ENCODE peak calls at places on chromosomes 7 and 10, in ten cellular contexts. One of them, this sample, is unnamed.

GRCh38 chr10:95906675-95907453 is 911 bp upstream of the CC2D2B start:
- DNase-seq in prostate gland: peak; percentile 49
- DNase-seq in stomach: peak; percentile 51
- DNase-seq in HCT116: peak; percentile 18
- DNase-seq in GM12891: peak; percentile 25
- DNase-seq in esophagus muscularis mucosa: no peak
- DNase-seq in sigmoid colon: peak; percentile 73
- DNase-seq in endothelial cell of umbilical vein: peak; percentile 78
- DNase-seq in suprapubic skin: peak; percentile 61
- DNase-seq in GM12878: peak; percentile 25
- DNase-seq in this sample: peak; percentile 76

GRCh38 chr7:2774280-2774679 is 69.8 kb downstream of the GNA12 start:
- DNase-seq in GM12891: no peak
- DNase-seq in endothelial cell of umbilical vein: no peak
- DNase-seq in GM12878: no peak
- DNase-seq in prostate gland: no peak
- DNase-seq in suprapubic skin: no peak
- DNase-seq in esophagus muscularis mucosa: no peak
- DNase-seq in stomach: no peak
- DNase-seq in HCT116: no peak
- DNase-seq in sigmoid colon: no peak
- DNase-seq in this sample: no peak

GRCh38 chr10:22740180-22740579 is 25.8 kb upstream of the PIP4K2A start:
- DNase-seq in sigmoid colon: no peak
- DNase-seq in GM12891: no peak
- DNase-seq in suprapubic skin: no peak
- DNase-seq in prostate gland: no peak
- DNase-seq in esophagus muscularis mucosa: no peak
- DNase-seq in endothelial cell of umbilical vein: no peak
- DNase-seq in stomach: no peak
- DNase-seq in HCT116: no peak
- DNase-seq in GM12878: no peak
- DNase-seq in this sample: no peak

GRCh38 chr7:55119571-55119970 is 100.8 kb downstream of the EGFR start:
- DNase-seq in GM12878: no peak
- DNase-seq in stomach: no peak
- DNase-seq in sigmoid colon: no peak
- DNase-seq in endothelial cell of umbilical vein: no peak
- DNase-seq in GM12891: no peak
- DNase-seq in HCT116: no peak
- DNase-seq in esophagus muscularis mucosa: peak; percentile 83
- DNase-seq in suprapubic skin: no peak
- DNase-seq in prostate gland: no peak
- DNase-seq in this sample: no peak

GRCh38 chr10:34615770-34616169 is 199.3 kb downstream of the PARD3 start:
- DNase-seq in GM12878: no peak
- DNase-seq in HCT116: no peak
- DNase-seq in suprapubic skin: no peak
- DNase-seq in GM12891: no peak
- DNase-seq in sigmoid colon: no peak
- DNase-seq in endothelial cell of umbilical vein: no peak
- DNase-seq in esophagus muscularis mucosa: no peak
- DNase-seq in stomach: no peak
- DNase-seq in prostate gland: no peak
- DNase-seq in this sample: no peak

GRCh38 chr7:100476903-100477870 is 1.8 kb downstream of the TSC22D4 start:
- DNase-seq in GM12878: no peak
- DNase-seq in stomach: no peak
- DNase-seq in esophagus muscularis mucosa: no peak
- DNase-seq in HCT116: no peak
- DNase-seq in suprapubic skin: no peak
- DNase-seq in sigmoid colon: no peak
- DNase-seq in endothelial cell of umbilical vein: peak; percentile 35
- DNase-seq in prostate gland: no peak
- DNase-seq in GM12891: no peak
- DNase-seq in this sample: peak; percentile 88

GRCh38 chr10:79393221-79393923 is 46.1 kb downstream of the PPIF start:
- DNase-seq in GM12878: no peak
- DNase-seq in sigmoid colon: peak; percentile 57
- DNase-seq in prostate gland: no peak
- DNase-seq in endothelial cell of umbilical vein: no peak
- DNase-seq in suprapubic skin: peak; percentile 44
- DNase-seq in HCT116: no peak
- DNase-seq in esophagus muscularis mucosa: no peak
- DNase-seq in stomach: no peak
- DNase-seq in GM12891: no peak
- DNase-seq in this sample: peak; percentile 62

GRCh38 chr7:99379043-99379577 is 4.6 kb downstream of the ARPC1B start:
- DNase-seq in prostate gland: no peak
- DNase-seq in esophagus muscularis mucosa: peak; percentile 93
- DNase-seq in HCT116: no peak
- DNase-seq in GM12878: peak; percentile 68
- DNase-seq in GM12891: no peak
- DNase-seq in endothelial cell of umbilical vein: peak; percentile 97
- DNase-seq in sigmoid colon: peak; percentile 90
- DNase-seq in suprapubic skin: peak; percentile 86
- DNase-seq in stomach: peak; percentile 46
- DNase-seq in this sample: peak; percentile 83

GRCh38 chr10:103691267-103691666 is 164.1 kb downstream of the SH3PXD2A start:
- DNase-seq in HCT116: no peak
- DNase-seq in suprapubic skin: no peak
- DNase-seq in sigmoid colon: no peak
- DNase-seq in endothelial cell of umbilical vein: no peak
- DNase-seq in stomach: no peak
- DNase-seq in GM12878: no peak
- DNase-seq in esophagus muscularis mucosa: no peak
- DNase-seq in prostate gland: no peak
- DNase-seq in GM12891: no peak
- DNase-seq in this sample: no peak

GRCh38 chr7:138886501-138886917 is 88.5 kb upstream of the ATP6V0A4 start:
- DNase-seq in suprapubic skin: no peak
- DNase-seq in GM12891: peak; percentile 37
- DNase-seq in sigmoid colon: no peak
- DNase-seq in HCT116: peak; percentile 56
- DNase-seq in GM12878: peak; percentile 42
- DNase-seq in stomach: no peak
- DNase-seq in esophagus muscularis mucosa: no peak
- DNase-seq in prostate gland: peak; percentile 33
- DNase-seq in endothelial cell of umbilical vein: peak; percentile 84
- DNase-seq in this sample: no peak

GRCh38 chr10:103277713-103278299 is 868 bp downstream of the INA start:
- DNase-seq in GM12891: no peak
- DNase-seq in stomach: no peak
- DNase-seq in HCT116: no peak
- DNase-seq in sigmoid colon: no peak
- DNase-seq in esophagus muscularis mucosa: no peak
- DNase-seq in GM12878: no peak
- DNase-seq in endothelial cell of umbilical vein: no peak
- DNase-seq in prostate gland: no peak
- DNase-seq in suprapubic skin: no peak
- DNase-seq in this sample: no peak

GRCh38 chr7:32893722-32894121 is 2.2 kb upstream of the KBTBD2 start:
- DNase-seq in GM12878: no peak
- DNase-seq in sigmoid colon: no peak
- DNase-seq in esophagus muscularis mucosa: no peak
- DNase-seq in endothelial cell of umbilical vein: no peak
- DNase-seq in GM12891: no peak
- DNase-seq in stomach: no peak
- DNase-seq in prostate gland: no peak
- DNase-seq in HCT116: no peak
- DNase-seq in suprapubic skin: no peak
- DNase-seq in this sample: no peak

GRCh38 chr7:32891046-32891799 is at the start of gene KBTBD2:
- DNase-seq in prostate gland: peak; percentile 76
- DNase-seq in HCT116: peak; percentile 68
- DNase-seq in GM12891: peak; percentile 60
- DNase-seq in sigmoid colon: peak; percentile 92
- DNase-seq in stomach: peak; percentile 82
- DNase-seq in endothelial cell of umbilical vein: peak; percentile 93
- DNase-seq in suprapubic skin: peak; percentile 91
- DNase-seq in GM12878: no peak
- DNase-seq in esophagus muscularis mucosa: peak; percentile 92
- DNase-seq in this sample: peak; percentile 98

GRCh38 chr7:32891800-32892520 is 400 bp upstream of the KBTBD2 start:
- DNase-seq in endothelial cell of umbilical vein: peak; percentile 96
- DNase-seq in stomach: peak; percentile 95
- DNase-seq in prostate gland: peak; percentile 96
- DNase-seq in GM12891: peak; percentile 71
- DNase-seq in sigmoid colon: peak; percentile 98
- DNase-seq in GM12878: peak; percentile 84
- DNase-seq in HCT116: peak; percentile 84
- DNase-seq in esophagus muscularis mucosa: peak; percentile 99
- DNase-seq in suprapubic skin: peak; percentile 99
- DNase-seq in this sample: peak; percentile 99

GRCh38 chr7:32893225-32893560 is 1.6 kb upstream of the KBTBD2 start:
- DNase-seq in stomach: no peak
- DNase-seq in GM12878: no peak
- DNase-seq in sigmoid colon: no peak
- DNase-seq in GM12891: no peak
- DNase-seq in suprapubic skin: no peak
- DNase-seq in endothelial cell of umbilical vein: no peak
- DNase-seq in HCT116: no peak
- DNase-seq in prostate gland: no peak
- DNase-seq in esophagus muscularis mucosa: no peak
- DNase-seq in this sample: no peak

DNA sequence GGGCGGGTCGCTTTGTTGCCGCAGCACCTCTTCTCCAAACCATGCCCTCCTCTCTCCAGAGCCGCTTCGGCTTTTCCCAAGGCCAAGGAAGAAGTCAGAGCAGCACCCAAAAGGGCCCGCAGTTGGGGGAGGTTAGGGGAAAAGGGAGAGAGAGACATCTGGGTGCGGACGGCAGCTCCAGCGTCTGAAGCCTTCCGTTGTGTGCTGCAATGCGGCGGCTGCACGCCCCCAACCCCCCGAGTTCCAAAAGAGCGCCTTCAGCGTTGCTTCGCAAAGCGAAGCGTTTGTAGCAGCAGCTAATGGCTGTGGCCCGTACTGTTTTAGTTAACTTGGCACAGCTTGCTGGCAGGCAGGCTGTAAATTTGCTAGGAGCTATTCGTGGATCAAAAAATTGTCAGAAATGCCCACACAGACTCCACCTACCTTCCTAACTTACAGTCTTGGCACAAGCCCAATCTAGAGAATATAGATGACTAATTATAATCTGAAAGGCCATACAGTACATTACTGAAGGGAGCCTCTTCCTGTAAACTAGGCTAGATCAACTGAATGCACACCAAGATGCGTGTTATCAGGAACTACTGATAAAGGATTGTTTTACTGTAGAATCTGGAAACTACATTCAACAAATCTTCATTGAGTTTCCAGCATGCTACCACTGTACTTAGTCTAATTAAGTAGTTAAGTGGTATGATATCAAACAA is 1.1 kb upstream of the KBTBD2 start:
- DNase-seq in GM12891: no peak
- DNase-seq in prostate gland: peak; percentile 28
- DNase-seq in sigmoid colon: peak; percentile 76
- DNase-seq in GM12878: no peak
- DNase-seq in esophagus muscularis mucosa: no peak
- DNase-seq in HCT116: peak; percentile 4
- DNase-seq in stomach: peak; percentile 36
- DNase-seq in suprapubic skin: peak; percentile 77
- DNase-seq in endothelial cell of umbilical vein: peak; percentile 91
- DNase-seq in this sample: peak; percentile 91
- TF ChIP-seq POLR2AphosphoS5 in GM12891: peak; percentile 72
- TF ChIP-seq POLR2AphosphoS5 in prostate gland: no peak
- TF ChIP-seq POLR2AphosphoS5 in sigmoid colon: peak; percentile 5
- TF ChIP-seq POLR2AphosphoS5 in GM12878: peak; percentile 73
- TF ChIP-seq POLR2AphosphoS5 in esophagus muscularis mucosa: no peak
- TF ChIP-seq POLR2AphosphoS5 in HCT116: no peak
- TF ChIP-seq POLR2AphosphoS5 in stomach: peak; percentile 15
- TF ChIP-seq POLR2AphosphoS5 in suprapubic skin: no peak
- TF ChIP-seq POLR2AphosphoS5 in endothelial cell of umbilical vein: no peak
- TF ChIP-seq POLR2AphosphoS5 in this sample: no peak

DNA sequence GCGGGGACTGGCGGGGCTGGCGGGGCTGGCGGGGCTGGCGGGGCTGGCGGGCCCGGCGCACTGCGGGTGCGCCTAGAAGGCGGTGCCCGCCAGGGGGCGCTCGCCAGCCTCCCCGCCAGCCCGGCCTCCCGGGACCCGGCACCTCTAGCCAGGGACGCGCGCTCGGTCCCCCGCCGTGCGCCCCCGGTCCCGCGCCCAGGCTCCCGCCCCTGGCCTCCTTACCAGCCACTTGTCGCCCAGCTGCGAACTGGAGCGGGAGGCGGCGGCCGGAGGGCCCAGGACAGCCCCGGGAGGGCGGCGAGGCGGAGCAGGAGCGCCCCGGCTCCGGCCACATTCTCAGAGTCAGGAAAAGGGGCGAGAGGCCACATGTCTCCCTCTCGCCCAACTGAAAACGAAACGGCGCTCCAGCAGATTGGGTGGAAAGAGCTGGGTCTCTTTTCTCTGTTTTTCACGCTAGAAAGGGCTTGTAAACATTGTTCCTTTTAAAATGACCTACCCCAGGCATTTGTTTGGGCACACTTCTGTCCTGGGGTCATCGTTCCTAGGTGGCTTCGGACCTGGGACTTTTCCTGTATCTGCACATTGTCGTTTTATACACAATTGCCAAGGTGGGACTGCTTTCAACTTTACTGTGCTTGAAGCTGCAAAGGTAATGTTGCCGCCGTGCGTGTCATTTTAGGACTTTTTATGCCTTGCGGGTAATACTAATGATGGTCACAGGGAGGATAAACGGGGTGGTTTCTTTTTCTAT is 378 bp upstream of the PRKCQ start:
- DNase-seq in GM12891: peak; percentile 78
- DNase-seq in HCT116: peak; percentile 22
- DNase-seq in GM12878: no peak
- DNase-seq in esophagus muscularis mucosa: no peak
- DNase-seq in prostate gland: peak; percentile 49
- DNase-seq in suprapubic skin: no peak
- DNase-seq in stomach: peak; percentile 77
- DNase-seq in endothelial cell of umbilical vein: peak; percentile 68
- DNase-seq in sigmoid colon: peak; percentile 72
- DNase-seq in this sample: peak; percentile 96
- TF ChIP-seq POLR2A in GM12891: no peak
- TF ChIP-seq POLR2A in HCT116: no peak
- TF ChIP-seq POLR2A in GM12878: no peak
- TF ChIP-seq POLR2A in esophagus muscularis mucosa: peak; percentile 31
- TF ChIP-seq POLR2A in prostate gland: peak; percentile 11
- TF ChIP-seq POLR2A in suprapubic skin: no peak
- TF ChIP-seq POLR2A in stomach: no peak
- TF ChIP-seq POLR2A in endothelial cell of umbilical vein: peak; percentile 28
- TF ChIP-seq POLR2A in sigmoid colon: no peak
- TF ChIP-seq POLR2A in this sample: no peak

GRCh38 chr10:72319416-72320254 is 35.1 kb downstream of the DNAJB12 start:
- DNase-seq in stomach: peak; percentile 93
- DNase-seq in suprapubic skin: peak; percentile 96
- DNase-seq in HCT116: peak; percentile 75
- DNase-seq in esophagus muscularis mucosa: peak; percentile 97
- DNase-seq in prostate gland: peak; percentile 92
- DNase-seq in GM12891: peak; percentile 76
- DNase-seq in sigmoid colon: peak; percentile 97
- DNase-seq in endothelial cell of umbilical vein: peak; percentile 98
- DNase-seq in GM12878: no peak
- DNase-seq in this sample: peak; percentile 100
- TF ChIP-seq POLR2AphosphoS5 in stomach: peak; percentile 82
- TF ChIP-seq POLR2AphosphoS5 in suprapubic skin: peak; percentile 48
- TF ChIP-seq POLR2AphosphoS5 in HCT116: peak; percentile 42
- TF ChIP-seq POLR2AphosphoS5 in esophagus muscularis mucosa: peak; percentile 87
- TF ChIP-seq POLR2AphosphoS5 in prostate gland: peak; percentile 80
- TF ChIP-seq POLR2AphosphoS5 in GM12891: no peak
- TF ChIP-seq POLR2AphosphoS5 in sigmoid colon: peak; percentile 72
- TF ChIP-seq POLR2AphosphoS5 in endothelial cell of umbilical vein: peak; percentile 87
- TF ChIP-seq POLR2AphosphoS5 in GM12878: no peak
- TF ChIP-seq POLR2AphosphoS5 in this sample: peak; percentile 91

GRCh38 chr10:48470115-48470892 is 134.6 kb downstream of the ARHGAP22 start:
- DNase-seq in GM12891: no peak
- DNase-seq in stomach: peak; percentile 18
- DNase-seq in GM12878: no peak
- DNase-seq in endothelial cell of umbilical vein: peak; percentile 96
- DNase-seq in esophagus muscularis mucosa: no peak
- DNase-seq in prostate gland: no peak
- DNase-seq in sigmoid colon: no peak
- DNase-seq in suprapubic skin: peak; percentile 26
- DNase-seq in HCT116: no peak
- DNase-seq in this sample: no peak
- TF ChIP-seq POLR2A in GM12891: no peak
- TF ChIP-seq POLR2A in stomach: no peak
- TF ChIP-seq POLR2A in GM12878: no peak
- TF ChIP-seq POLR2A in endothelial cell of umbilical vein: peak; percentile 22
- TF ChIP-seq POLR2A in esophagus muscularis mucosa: no peak
- TF ChIP-seq POLR2A in prostate gland: no peak
- TF ChIP-seq POLR2A in sigmoid colon: no peak
- TF ChIP-seq POLR2A in suprapubic skin: no peak
- TF ChIP-seq POLR2A in HCT116: no peak
- TF ChIP-seq POLR2A in this sample: no peak

This sample was measured in spleen.